ENCODE peak calls at places on chromosomes 1 and 21, in eight cellular contexts. A, H, N, Z, P, W, E and L are unnamed samples.

GRCh38 chr1:153903841-153904455 is 18.8 kb downstream of the GATAD2B start:
- DNase-seq in P (peak; percentile 32), W (no peak), Z (no peak), A (no peak), H (no peak), E (no peak), N (no peak), L (peak; percentile 35)

GRCh38 chr1:168371477-168371876 is 90.8 kb downstream of the TBX19 start:
- DNase-seq in E (no peak), N (no peak), P (no peak), A (no peak), W (no peak), Z (no peak), H (no peak), L (no peak)

GRCh38 chr1:70324683-70325082 is 29.8 kb downstream of the ANKRD13C start:
- DNase-seq in Z (peak; percentile 71), N (no peak), P (no peak), H (no peak), E (no peak), W (no peak), A (no peak), L (no peak)

GRCh38 chr1:15188145-15188544 is 34.6 kb downstream of the TMEM51 start:
- DNase-seq in A (no peak), N (no peak), Z (no peak), W (no peak), P (no peak), E (no peak), H (peak; percentile 34), L (no peak)

GRCh38 chr1:22773981-22774471 is 63.4 kb downstream of the EPHB2 start:
- DNase-seq in N (no peak), W (peak; percentile 60), A (no peak), E (peak; percentile 33), Z (no peak), H (no peak), P (peak; percentile 95), L (peak; percentile 87)

GRCh38 chr1:183287191-183287675 is 101.2 kb downstream of the LAMC2 start:
- DNase-seq in E (no peak), N (no peak), Z (no peak), W (peak; percentile 68), A (no peak), P (peak; percentile 94), H (no peak), L (no peak)

GRCh38 chr1:150895618-150896017 is 8.7 kb downstream of the CTXND2 start:
- DNase-seq in N (peak; percentile 44), E (no peak), W (no peak), A (no peak), P (no peak), Z (peak; percentile 95), H (peak; percentile 56), L (no peak)

GRCh38 chr1:60920561-60920960 is 161.8 kb upstream of the NFIA start:
- DNase-seq in E (no peak), A (no peak), N (no peak), Z (no peak), H (no peak), W (no peak), P (no peak), L (no peak)

GRCh38 chr1:242425232-242425631 is 99.3 kb downstream of the PLD5 start:
- DNase-seq in W (no peak), Z (peak; percentile 77), E (no peak), A (no peak), P (no peak), H (no peak), N (no peak), L (no peak)

GRCh38 chr1:62593825-62594394 is 3.4 kb upstream of the ANGPTL3 start:
- DNase-seq in P (peak; percentile 6), N (peak; percentile 1), Z (no peak), H (no peak), W (no peak), A (no peak), E (no peak), L (no peak)

GRCh38 chr1:80825067-80825466 is 975.7 kb upstream of the ADGRL2 start:
- DNase-seq in P (no peak), W (no peak), E (no peak), A (no peak), N (no peak), H (no peak), Z (no peak), L (no peak)

GRCh38 chr21:25107708-25108107 is 499.6 kb downstream of the MRPL39 start:
- DNase-seq in E (no peak), N (peak; percentile 86), A (peak; percentile 72), Z (peak; percentile 73), W (no peak), H (peak; percentile 30), P (peak; percentile 37), L (no peak)

GRCh38 chr21:34520769-34521508 is 8.9 kb upstream of the KCNE1 start:
- DNase-seq in A (no peak), Z (no peak), W (no peak), E (no peak), H (no peak), N (no peak), P (no peak), L (no peak)

GRCh38 chr21:34517491-34518245 is 5.7 kb upstream of the KCNE1 start:
- DNase-seq in A (no peak), W (no peak), Z (peak; percentile 25), N (no peak), E (no peak), H (no peak), P (no peak), L (peak; percentile 9)

GRCh38 chr21:34519694-34520093 is 7.7 kb upstream of the KCNE1 start:
- DNase-seq in H (no peak), Z (no peak), N (no peak), W (no peak), E (no peak), P (no peak), A (no peak), L (peak; percentile 14)

GRCh38 chr21:34517039-34517438 is 5.0 kb upstream of the KCNE1 start:
- DNase-seq in W (no peak), H (no peak), N (no peak), E (no peak), Z (no peak), A (no peak), P (no peak), L (no peak)

GRCh38 chr21:34519013-34519412 is 7.0 kb upstream of the KCNE1 start:
- DNase-seq in H (no peak), A (no peak), P (no peak), E (no peak), N (no peak), W (no peak), Z (no peak), L (no peak)
- TF ChIP-seq CTCF in H (no peak), A (no peak), P (no peak), E (no peak), N (no peak), W (no peak), Z (no peak), L (no peak)

DNA sequence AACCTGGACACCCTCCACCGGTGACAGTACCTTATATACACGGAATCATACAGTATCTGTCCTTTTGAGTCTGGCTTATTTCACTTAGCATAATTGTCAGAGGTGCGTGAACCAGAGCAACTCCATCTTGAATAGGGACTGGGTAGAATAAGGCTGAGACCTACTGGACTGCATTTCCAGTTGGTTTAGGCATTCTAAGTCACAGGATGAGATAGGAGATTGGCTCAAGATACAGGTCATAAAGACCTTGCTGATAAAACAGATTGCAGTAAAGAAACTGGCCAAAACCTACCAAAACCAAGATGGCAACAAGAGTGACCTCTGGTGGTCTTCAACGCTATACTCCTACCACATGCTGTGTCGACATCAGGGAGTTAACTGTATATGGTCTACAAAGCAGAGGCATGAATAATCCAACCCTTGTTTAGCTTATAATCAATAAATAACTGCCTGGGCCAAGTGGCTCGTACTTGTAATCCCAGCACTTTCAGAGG is 1.4 kb upstream of the FDPS start:
- DNase-seq in N (peak; percentile 42), P (peak; percentile 63), W (no peak), H (no peak), Z (peak; percentile 46), A (no peak), E (no peak), L (no peak)
- TF ChIP-seq CTCF in N (peak; percentile 68), P (peak; percentile 32), W (no peak), H (no peak), Z (peak; percentile 45), A (peak; percentile 47), E (no peak), L (no peak)

DNA sequence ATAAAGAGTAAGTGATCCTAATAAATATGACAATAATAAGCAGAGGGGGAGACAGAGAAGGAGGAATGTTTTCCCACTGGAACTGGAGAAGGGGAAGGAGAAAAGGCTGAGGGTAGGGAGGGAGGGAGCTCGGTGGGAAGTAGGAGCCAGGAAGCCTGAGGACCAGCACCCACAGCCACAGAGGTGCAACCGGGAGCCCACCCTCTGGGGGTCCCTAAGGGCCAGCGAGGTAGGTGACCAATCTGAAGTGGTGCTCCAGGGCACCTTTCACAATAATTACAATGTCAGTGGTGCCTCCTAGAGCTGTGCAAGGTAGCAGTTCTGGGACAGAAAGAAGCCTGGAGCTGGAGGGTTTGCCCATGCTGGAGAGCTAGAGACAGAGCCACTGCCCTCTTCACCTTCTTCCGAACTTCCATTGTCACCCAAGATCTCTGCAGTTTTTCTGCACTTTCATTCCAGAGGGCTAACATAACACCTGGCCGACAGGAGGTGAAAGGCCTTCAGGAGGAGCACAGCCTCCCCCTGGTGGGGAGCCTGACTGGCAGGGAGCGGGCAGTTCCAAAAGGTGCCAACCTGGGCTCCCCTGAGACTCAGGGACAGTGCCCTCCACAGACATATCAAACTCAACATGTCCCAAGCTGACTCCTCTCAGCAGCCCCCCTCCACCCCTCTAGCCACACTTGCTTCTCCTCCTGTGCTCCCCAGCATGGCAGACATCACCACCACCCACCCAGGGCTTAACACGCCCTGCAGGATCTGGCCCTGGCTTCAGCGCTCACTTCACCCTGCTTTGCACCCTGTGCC is 4.0 kb upstream of the AHCYL1 start:
- DNase-seq in N (no peak), A (no peak), Z (peak; percentile 69), E (no peak), P (no peak), H (peak; percentile 66), W (no peak), L (peak; percentile 74)
- TF ChIP-seq CTCF in N (peak; percentile 76), A (peak; percentile 54), Z (peak; percentile 88), E (peak; percentile 75), P (peak; percentile 54), H (peak; percentile 60), W (peak; percentile 48), L (peak; percentile 81)

GRCh38 chr1:202750761-202751160 is 40.5 kb upstream of the SYT2 start:
- DNase-seq in E (no peak), Z (peak; percentile 11), W (no peak), H (peak; percentile 10), A (no peak), N (no peak), P (no peak), L (no peak)
- TF ChIP-seq CTCF in E (peak; percentile 27), Z (peak; percentile 36), W (no peak), H (no peak), A (no peak), N (peak; percentile 30), P (no peak), L (no peak)

DNA sequence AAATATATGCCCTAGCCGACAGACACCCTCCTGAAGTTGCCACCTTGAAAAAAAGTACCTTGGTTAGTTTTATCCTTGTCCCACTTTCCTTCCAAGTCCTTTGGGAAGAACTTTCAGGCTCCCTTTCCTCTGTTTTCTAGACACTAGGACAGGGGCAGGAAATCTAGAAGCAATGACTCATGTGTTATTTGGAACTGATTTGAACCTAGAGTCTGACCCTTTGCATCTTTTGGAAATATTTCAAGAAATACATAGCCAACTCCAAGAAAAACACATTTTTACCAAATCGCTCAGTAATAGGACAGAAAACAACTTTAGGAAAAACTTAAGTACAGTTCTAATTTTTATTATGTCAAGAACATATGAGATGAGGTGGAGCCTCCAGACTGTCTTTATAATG is 292.3 kb downstream of the PTBP2 start:
- DNase-seq in A (no peak), H (peak; percentile 1), Z (peak; percentile 19), P (peak; percentile 80), E (no peak), N (peak; percentile 49), W (no peak), L (no peak)
- TF ChIP-seq CTCF in A (no peak), H (no peak), Z (no peak), P (no peak), E (no peak), N (no peak), W (no peak), L (no peak)